ENCODE peak calls at places on chromosomes 12 and 14, in six cellular contexts. B is colonic mucosa, E is hippocampal formation, W is AG10803, D is GM12865, G is RWPE1. T is an unnamed sample.

GRCh38 chr12:12482150-12482761 is 80.4 kb downstream of the DUSP16 start:
- DNase-seq in B (no peak), E (no peak), W (no peak), D (no peak), G (no peak), T (no peak)

GRCh38 chr14:55837467-55837866 is 257.5 kb downstream of the KTN1 start:
- DNase-seq in B (no peak), E (no peak), W (peak; percentile 6), D (no peak), G (no peak), T (no peak)

GRCh38 chr14:80607430-80608200 is 333.9 kb downstream of the CEP128 start:
- DNase-seq in B (no peak), E (no peak), W (no peak), D (no peak), G (no peak), T (no peak)

GRCh38 chr14:52553671-52554575 is 1.3 kb downstream of the GPR137C start:
- DNase-seq in B (peak; percentile 92), E (peak; percentile 81), W (peak; percentile 77), D (peak; percentile 87), G (peak; percentile 64), T (peak; percentile 86)

GRCh38 chr14:105173901-105174894 is 5.6 kb upstream of the JAG2 start:
- DNase-seq in B (no peak), E (no peak), W (no peak), D (peak; percentile 26), G (peak; percentile 82), T (no peak)

GRCh38 chr12:10779103-10779502 is 23.3 kb downstream of the TAS2R7 start:
- DNase-seq in B (no peak), E (no peak), W (no peak), D (no peak), G (no peak), T (no peak)

GRCh38 chr12:85996280-85996679 is 122.2 kb downstream of the NTS start:
- DNase-seq in B (no peak), E (no peak), W (no peak), D (no peak), G (peak; percentile 3), T (no peak)

GRCh38 chr14:28653521-28653920 is 113.1 kb upstream of the FOXG1 start:
- DNase-seq in B (no peak), E (no peak), W (no peak), D (no peak), G (peak; percentile 91), T (peak; percentile 21)

GRCh38 chr14:73457050-73457934 is 1.1 kb downstream of the NUMB start:
- DNase-seq in B (peak; percentile 74), E (no peak), W (peak; percentile 33), D (peak; percentile 38), G (peak; percentile 34), T (peak; percentile 83)

GRCh38 chr14:34128665-34129064 is 177.8 kb upstream of the EGLN3 start:
- DNase-seq in B (no peak), E (peak; percentile 16), W (no peak), D (no peak), G (no peak), T (no peak)

GRCh38 chr12:6953417-6954315 is 2.5 kb downstream of the PTPN6 start:
- DNase-seq in B (peak; percentile 72), E (no peak), W (no peak), D (peak; percentile 96), G (no peak), T (no peak)

GRCh38 chr14:49944501-49944900 is 51.6 kb downstream of the ARF6 start:
- DNase-seq in B (no peak), E (no peak), W (no peak), D (no peak), G (no peak), T (no peak)

GRCh38 chr14:80212025-80212402 is 710 bp upstream of the DIO2 start:
- DNase-seq in B (no peak), E (no peak), W (peak; percentile 60), D (no peak), G (peak; percentile 5), T (peak; percentile 76)

GRCh38 chr14:55097894-55098560 is 31.0 kb upstream of the LGALS3 start:
- DNase-seq in B (no peak), E (no peak), W (no peak), D (peak; percentile 96), G (no peak), T (peak; percentile 21)

GRCh38 chr12:98146043-98146442 is 369.3 kb upstream of the TMPO start:
- DNase-seq in B (no peak), E (no peak), W (no peak), D (peak; percentile 12), G (no peak), T (no peak)

GRCh38 chr12:15164997-15165659 is 56.1 kb downstream of the RERG start:
- DNase-seq in B (no peak), E (peak; percentile 14), W (no peak), D (no peak), G (no peak), T (no peak)

GRCh38 chr12:68638721-68639395 is 28.2 kb downstream of the RAP1B start:
- DNase-seq in B (no peak), E (no peak), W (no peak), D (no peak), G (no peak), T (no peak)

GRCh38 chr12:30696943-30697342 is 1.3 kb upstream of the IPO8 start:
- DNase-seq in B (no peak), E (no peak), W (no peak), D (no peak), G (no peak), T (no peak)

GRCh38 chr12:121580959-121581680 is at the start of gene KDM2B:
- DNase-seq in B (peak; percentile 45), E (peak; percentile 44), W (peak; percentile 40), D (peak; percentile 10), G (no peak), T (peak; percentile 65)

GRCh38 chr12:40942326-40942725 is 245.8 kb upstream of the PDZRN4 start:
- DNase-seq in B (no peak), E (no peak), W (peak; percentile 23), D (no peak), G (no peak), T (peak; percentile 22)

GRCh38 chr14:29215853-29216252 is 449.3 kb downstream of the FOXG1 start:
- DNase-seq in B (no peak), E (no peak), W (peak; percentile 39), D (peak; percentile 24), G (peak; percentile 40), T (peak; percentile 53)

GRCh38 chr14:105221598-105222178 is 26.6 kb upstream of the BTBD6 start:
- DNase-seq in B (no peak), E (no peak), W (no peak), D (no peak), G (no peak), T (no peak)

GRCh38 chr14:22391908-22392307 is 197.1 kb downstream of the DAD1 start:
- DNase-seq in B (peak; percentile 57), E (peak; percentile 56), W (peak; percentile 61), D (peak; percentile 89), G (peak; percentile 64), T (peak; percentile 71)

GRCh38 chr12:27595231-27595642 is 71.2 kb downstream of the PPFIBP1 start:
- DNase-seq in B (peak; percentile 40), E (peak; percentile 55), W (peak; percentile 95), D (no peak), G (no peak), T (peak; percentile 88)

GRCh38 chr14:100708349-100709217 is 18.1 kb upstream of the DLK1 start:
- DNase-seq in B (peak; percentile 74), E (no peak), W (no peak), D (no peak), G (peak; percentile 52), T (peak; percentile 22)

GRCh38 chr14:101457177-101457935 is 103.9 kb upstream of the DIO3 start:
- DNase-seq in B (no peak), E (no peak), W (no peak), D (no peak), G (no peak), T (no peak)

GRCh38 chr12:53328043-53328435 is 6.6 kb upstream of the AAAS start:
- DNase-seq in B (no peak), E (no peak), W (no peak), D (no peak), G (no peak), T (peak; percentile 23)